ENCODE peak calls at places on chromosomes 6 and 20, in four cellular contexts. One of them, this sample, is unnamed.

GRCh38 chr6:148507774-148508173 is 165.1 kb downstream of the SASH1 start:
- DNase-seq in glutamatergic neuron: no peak
- DNase-seq in A549: no peak
- DNase-seq in foreskin fibroblast: no peak
- DNase-seq in this sample: no peak

GRCh38 chr6:10481101-10481500 is 40.0 kb upstream of the GCNT2 start:
- DNase-seq in A549: no peak
- DNase-seq in foreskin fibroblast: no peak
- DNase-seq in glutamatergic neuron: no peak
- DNase-seq in this sample: no peak

GRCh38 chr20:6123650-6124014 is 802 bp upstream of the FERMT1 start:
- DNase-seq in foreskin fibroblast: no peak
- DNase-seq in A549: no peak
- DNase-seq in glutamatergic neuron: no peak
- DNase-seq in this sample: no peak

GRCh38 chr6:87907521-87907920 is 140.1 kb upstream of the SPACA1 start:
- DNase-seq in foreskin fibroblast: no peak
- DNase-seq in A549: no peak
- DNase-seq in glutamatergic neuron: no peak
- DNase-seq in this sample: peak; percentile 49

GRCh38 chr20:63101781-63102719 is 95.3 kb upstream of the BHLHE23 start:
- DNase-seq in glutamatergic neuron: peak; percentile 46
- DNase-seq in foreskin fibroblast: peak; percentile 18
- DNase-seq in A549: peak; percentile 61
- DNase-seq in this sample: peak; percentile 1

GRCh38 chr20:24948939-24949679 is at the start of gene CST7:
- DNase-seq in A549: no peak
- DNase-seq in glutamatergic neuron: no peak
- DNase-seq in foreskin fibroblast: no peak
- DNase-seq in this sample: peak; percentile 16

GRCh38 chr6:34665019-34665418 is 31.5 kb downstream of the ILRUN start:
- DNase-seq in foreskin fibroblast: no peak
- DNase-seq in glutamatergic neuron: no peak
- DNase-seq in A549: no peak
- DNase-seq in this sample: no peak

GRCh38 chr6:136823128-136823660 is 802 bp downstream of the PEX7 start:
- DNase-seq in foreskin fibroblast: no peak
- DNase-seq in glutamatergic neuron: no peak
- DNase-seq in A549: no peak
- DNase-seq in this sample: no peak

GRCh38 chr20:52269327-52269726 is 77.7 kb upstream of the ZFP64 start:
- DNase-seq in glutamatergic neuron: peak; percentile 24
- DNase-seq in foreskin fibroblast: no peak
- DNase-seq in A549: no peak
- DNase-seq in this sample: no peak

GRCh38 chr6:85684125-85684808 is 41.6 kb upstream of the SYNCRIP start:
- DNase-seq in glutamatergic neuron: no peak
- DNase-seq in foreskin fibroblast: no peak
- DNase-seq in A549: no peak
- DNase-seq in this sample: no peak

GRCh38 chr6:21935561-21936028 is 342.0 kb downstream of the SOX4 start:
- DNase-seq in glutamatergic neuron: peak; percentile 34
- DNase-seq in A549: peak; percentile 41
- DNase-seq in foreskin fibroblast: peak; percentile 7
- DNase-seq in this sample: no peak

GRCh38 chr6:87663434-87663833 is 38.6 kb downstream of the AKIRIN2 start:
- DNase-seq in foreskin fibroblast: no peak
- DNase-seq in glutamatergic neuron: no peak
- DNase-seq in A549: no peak
- DNase-seq in this sample: no peak

GRCh38 chr6:162090734-162091133 is 636.8 kb downstream of the PRKN start:
- DNase-seq in foreskin fibroblast: peak; percentile 4
- DNase-seq in A549: no peak
- DNase-seq in glutamatergic neuron: no peak
- DNase-seq in this sample: no peak

GRCh38 chr6:47009583-47009982 is 32.5 kb downstream of the ADGRF1 start:
- DNase-seq in glutamatergic neuron: no peak
- DNase-seq in foreskin fibroblast: no peak
- DNase-seq in A549: no peak
- DNase-seq in this sample: no peak

GRCh38 chr6:29414588-29414987 is at the start of gene OR12D1:
- DNase-seq in A549: no peak
- DNase-seq in foreskin fibroblast: no peak
- DNase-seq in glutamatergic neuron: no peak
- DNase-seq in this sample: no peak

GRCh38 chr6:30685157-30685976 is 1.1 kb downstream of the PPP1R18 start:
- DNase-seq in glutamatergic neuron: peak; percentile 45
- DNase-seq in A549: no peak
- DNase-seq in foreskin fibroblast: no peak
- DNase-seq in this sample: no peak

GRCh38 chr6:126335210-126335609 is 4.7 kb upstream of the CENPW start:
- DNase-seq in foreskin fibroblast: no peak
- DNase-seq in glutamatergic neuron: no peak
- DNase-seq in A549: no peak
- DNase-seq in this sample: no peak

GRCh38 chr6:3769610-3770009 is 18.1 kb upstream of the PXDC1 start:
- DNase-seq in A549: no peak
- DNase-seq in foreskin fibroblast: no peak
- DNase-seq in glutamatergic neuron: no peak
- DNase-seq in this sample: no peak

GRCh38 chr6:146912730-146913680 is 291.2 kb upstream of the STXBP5 start:
- DNase-seq in A549: no peak
- DNase-seq in glutamatergic neuron: no peak
- DNase-seq in foreskin fibroblast: no peak
- DNase-seq in this sample: no peak

GRCh38 chr6:146914563-146915483 is 289.4 kb upstream of the STXBP5 start:
- DNase-seq in foreskin fibroblast: peak; percentile 90
- DNase-seq in glutamatergic neuron: no peak
- DNase-seq in A549: peak; percentile 82
- DNase-seq in this sample: peak; percentile 95

GRCh38 chr6:146915671-146916127 is 288.5 kb upstream of the STXBP5 start:
- DNase-seq in glutamatergic neuron: no peak
- DNase-seq in A549: peak; percentile 16
- DNase-seq in foreskin fibroblast: peak; percentile 62
- DNase-seq in this sample: no peak

GRCh38 chr6:146911635-146912034 is 292.6 kb upstream of the STXBP5 start:
- DNase-seq in A549: no peak
- DNase-seq in glutamatergic neuron: no peak
- DNase-seq in foreskin fibroblast: no peak
- DNase-seq in this sample: no peak

GRCh38 chr6:146913842-146914562 is 290.2 kb upstream of the STXBP5 start:
- DNase-seq in A549: peak; percentile 90
- DNase-seq in foreskin fibroblast: peak; percentile 99
- DNase-seq in glutamatergic neuron: peak; percentile 38
- DNase-seq in this sample: peak; percentile 98
- TF ChIP-seq CTCF in A549: no peak
- TF ChIP-seq CTCF in foreskin fibroblast: no peak
- TF ChIP-seq CTCF in glutamatergic neuron: no peak
- TF ChIP-seq CTCF in this sample: no peak

GRCh38 chr20:16748058-16748457 is at the start of gene OTOR:
- DNase-seq in A549: no peak
- DNase-seq in glutamatergic neuron: no peak
- DNase-seq in foreskin fibroblast: no peak
- DNase-seq in this sample: no peak

GRCh38 chr20:16752901-16753300 is 4.7 kb downstream of the OTOR start:
- DNase-seq in A549: no peak
- DNase-seq in glutamatergic neuron: no peak
- DNase-seq in foreskin fibroblast: no peak
- DNase-seq in this sample: no peak

GRCh38 chr20:16747291-16747811 is 807 bp upstream of the OTOR start:
- DNase-seq in foreskin fibroblast: no peak
- DNase-seq in A549: peak; percentile 22
- DNase-seq in glutamatergic neuron: no peak
- DNase-seq in this sample: no peak

GRCh38 chr20:16752082-16752481 is 3.9 kb downstream of the OTOR start:
- DNase-seq in glutamatergic neuron: no peak
- DNase-seq in A549: no peak
- DNase-seq in foreskin fibroblast: no peak
- DNase-seq in this sample: no peak

DNA sequence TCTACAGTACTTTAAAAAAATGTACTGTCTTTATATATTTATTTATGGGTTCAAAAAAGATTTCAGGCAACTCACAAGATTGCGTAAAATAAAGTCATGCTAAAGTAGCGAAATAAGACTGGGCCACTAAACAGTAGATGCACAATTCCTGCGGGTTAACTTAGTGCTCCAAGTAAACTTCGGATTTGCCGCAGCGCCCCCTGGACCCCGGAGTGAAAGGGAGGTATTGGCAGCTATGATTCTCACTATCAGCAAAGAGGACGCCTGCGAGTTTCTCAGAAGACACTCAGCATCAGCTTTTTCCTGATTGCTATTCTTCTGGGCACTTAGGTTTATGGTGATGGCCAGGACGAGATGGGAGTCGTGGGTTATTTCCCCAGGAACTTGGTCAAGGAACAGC is 1.4 kb downstream of the OTOR start:
- DNase-seq in foreskin fibroblast: no peak
- DNase-seq in A549: no peak
- DNase-seq in glutamatergic neuron: peak; percentile 56
- DNase-seq in this sample: no peak
- TF ChIP-seq CTCF in foreskin fibroblast: no peak
- TF ChIP-seq CTCF in A549: no peak
- TF ChIP-seq CTCF in glutamatergic neuron: peak; percentile 20
- TF ChIP-seq CTCF in this sample: peak; percentile 8

GRCh38 chr6:43575772-43576551 is at the start of the genes POLH and XPO5:
- DNase-seq in glutamatergic neuron: peak; percentile 94
- DNase-seq in A549: peak; percentile 91
- DNase-seq in foreskin fibroblast: peak; percentile 93
- DNase-seq in this sample: peak; percentile 56
- TF ChIP-seq CTCF in glutamatergic neuron: no peak
- TF ChIP-seq CTCF in A549: no peak
- TF ChIP-seq CTCF in foreskin fibroblast: no peak
- TF ChIP-seq CTCF in this sample: peak; percentile 19

DNA sequence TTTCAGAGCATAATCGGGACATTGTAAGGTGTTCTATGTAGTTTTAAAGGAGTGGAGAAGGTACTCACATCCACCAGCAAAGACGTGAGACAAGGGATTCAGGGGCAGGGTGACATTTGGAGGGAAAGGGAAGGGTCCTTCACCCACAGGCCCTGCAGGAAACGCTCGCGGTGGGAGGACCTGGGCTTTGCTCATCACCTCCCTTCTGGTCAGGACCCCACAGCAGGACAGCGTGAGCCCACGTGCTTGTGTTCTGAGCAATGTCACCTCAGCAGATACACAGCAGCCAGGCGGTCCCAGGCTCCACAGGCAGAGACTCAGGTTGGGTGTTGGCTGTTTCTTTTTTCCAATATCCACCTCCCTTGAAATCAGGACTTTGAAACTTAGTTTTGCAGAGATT is 27.5 kb downstream of the DLL1 start:
- DNase-seq in A549: no peak
- DNase-seq in glutamatergic neuron: no peak
- DNase-seq in foreskin fibroblast: no peak
- DNase-seq in this sample: no peak
- TF ChIP-seq CTCF in A549: no peak
- TF ChIP-seq CTCF in glutamatergic neuron: no peak
- TF ChIP-seq CTCF in foreskin fibroblast: no peak
- TF ChIP-seq CTCF in this sample: no peak

GRCh38 chr6:152952045-152952444 is 30.8 kb downstream of the FBXO5 start:
- DNase-seq in foreskin fibroblast: peak; percentile 55
- DNase-seq in A549: no peak
- DNase-seq in glutamatergic neuron: no peak
- DNase-seq in this sample: no peak

GRCh38 chr6:152950240-152950639 is 32.6 kb downstream of the FBXO5 start:
- DNase-seq in foreskin fibroblast: no peak
- DNase-seq in A549: no peak
- DNase-seq in glutamatergic neuron: no peak
- DNase-seq in this sample: no peak

GRCh38 chr6:152954443-152954842 is 28.4 kb downstream of the FBXO5 start:
- DNase-seq in glutamatergic neuron: no peak
- DNase-seq in A549: peak; percentile 7
- DNase-seq in foreskin fibroblast: no peak
- DNase-seq in this sample: no peak

GRCh38 chr6:152948150-152948768 is 34.6 kb downstream of the FBXO5 start:
- DNase-seq in A549: peak; percentile 43
- DNase-seq in foreskin fibroblast: peak; percentile 25
- DNase-seq in glutamatergic neuron: no peak
- DNase-seq in this sample: peak; percentile 14

DNA sequence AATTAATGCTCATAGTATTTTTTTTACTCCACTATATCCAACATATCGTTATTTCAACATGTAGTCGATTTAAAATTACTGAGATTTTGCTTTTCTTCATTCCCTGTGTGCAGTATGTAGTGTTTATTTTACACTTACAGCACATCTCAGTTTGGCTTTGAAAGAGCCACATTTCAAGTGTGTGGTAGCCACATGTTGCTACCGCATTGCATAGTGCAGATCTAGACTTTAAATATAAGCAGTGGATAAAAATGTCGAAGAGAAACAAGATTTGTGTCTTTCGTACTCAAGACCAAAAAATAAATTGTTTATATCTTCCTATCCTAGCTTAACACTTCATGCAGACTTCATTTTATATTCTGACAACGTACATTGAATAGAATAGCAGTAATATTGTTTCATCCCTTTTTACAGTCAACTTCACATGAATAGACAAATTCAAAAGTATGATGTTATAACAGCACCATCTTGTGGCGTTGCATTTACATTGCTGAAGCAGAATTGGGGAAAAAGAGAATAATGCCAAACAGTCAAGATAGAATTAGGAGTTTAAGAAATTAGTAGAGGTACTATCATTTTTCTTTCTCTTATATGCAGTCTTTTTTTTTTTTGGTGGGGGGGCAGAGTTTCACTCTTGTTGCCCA is 29.9 kb downstream of the FBXO5 start:
- DNase-seq in glutamatergic neuron: no peak
- DNase-seq in A549: peak; percentile 44
- DNase-seq in foreskin fibroblast: no peak
- DNase-seq in this sample: no peak
- TF ChIP-seq CTCF in glutamatergic neuron: peak; percentile 50
- TF ChIP-seq CTCF in A549: peak; percentile 57
- TF ChIP-seq CTCF in foreskin fibroblast: peak; percentile 59
- TF ChIP-seq CTCF in this sample: peak; percentile 62

DNA sequence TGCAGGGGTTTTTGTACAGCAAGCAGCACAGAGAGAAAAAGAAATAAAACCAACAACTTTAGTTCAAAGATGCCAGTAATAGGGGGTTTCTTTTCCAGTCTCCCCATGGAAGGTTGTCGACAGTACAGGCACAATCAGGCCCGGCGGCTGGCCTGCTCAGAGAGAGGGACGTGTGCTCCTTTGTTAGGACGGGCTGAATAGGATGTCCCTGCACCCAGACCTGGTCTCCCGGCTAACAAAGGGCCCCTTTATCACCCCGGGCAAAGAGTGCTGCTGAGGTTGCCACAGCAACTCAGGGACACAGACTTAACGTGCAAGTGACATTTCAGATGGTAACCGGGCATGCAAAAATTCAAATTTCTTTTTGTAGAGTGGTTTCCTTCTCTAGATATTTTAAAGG is 10.5 kb upstream of the TOX2 start:
- DNase-seq in foreskin fibroblast: no peak
- DNase-seq in A549: no peak
- DNase-seq in glutamatergic neuron: no peak
- DNase-seq in this sample: no peak
- TF ChIP-seq CTCF in foreskin fibroblast: no peak
- TF ChIP-seq CTCF in A549: no peak
- TF ChIP-seq CTCF in glutamatergic neuron: no peak
- TF ChIP-seq CTCF in this sample: no peak

GRCh38 chr6:166707045-166707444 is 80.0 kb upstream of the RPS6KA2 start:
- DNase-seq in A549: peak; percentile 35
- DNase-seq in glutamatergic neuron: peak; percentile 83
- DNase-seq in foreskin fibroblast: no peak
- DNase-seq in this sample: no peak
- TF ChIP-seq CTCF in A549: no peak
- TF ChIP-seq CTCF in glutamatergic neuron: peak; percentile 51
- TF ChIP-seq CTCF in foreskin fibroblast: peak; percentile 26
- TF ChIP-seq CTCF in this sample: peak; percentile 58

GRCh38 chr6:41723178-41723935 is 12.1 kb downstream of the TFEB start:
- DNase-seq in glutamatergic neuron: peak; percentile 31
- DNase-seq in foreskin fibroblast: peak; percentile 92
- DNase-seq in A549: peak; percentile 63
- DNase-seq in this sample: peak; percentile 71
- TF ChIP-seq CTCF in glutamatergic neuron: no peak
- TF ChIP-seq CTCF in foreskin fibroblast: no peak
- TF ChIP-seq CTCF in A549: no peak
- TF ChIP-seq CTCF in this sample: no peak

This sample was measured in AG09309.